ENCODE peak calls at places on chromosomes 3 and 15, in nine cellular contexts. X is GM06990, K is Calu3, Z is right lobe of liver, R is GM13977, N is RWPE2, V is epithelial cell of esophagus, Y is A549, Q is fibroblast of lung. I is an unnamed sample.

GRCh38 chr3:194833511-194833910 is 147.8 kb downstream of the FAM43A start:
- DNase-seq in X (no peak), K (no peak), Z (no peak), R (no peak), N (no peak), V (peak; percentile 42), Y (no peak), Q (no peak), I (no peak)

GRCh38 chr15:90007089-90007487 is 6.0 kb downstream of the ZNF710 start:
- DNase-seq in X (no peak), K (no peak), Z (no peak), R (no peak), N (peak; percentile 13), V (no peak), Y (no peak), Q (no peak), I (no peak)

GRCh38 chr3:149371001-149371722 is 6.3 kb downstream of the TM4SF1 start:
- DNase-seq in X (no peak), K (no peak), Z (no peak), R (no peak), N (no peak), V (peak; percentile 78), Y (no peak), Q (peak; percentile 58), I (no peak)

GRCh38 chr3:31610700-31611275 is 78.1 kb downstream of the STT3B start:
- DNase-seq in X (no peak), K (peak; percentile 17), Z (no peak), R (no peak), N (no peak), V (peak; percentile 56), Y (peak; percentile 19), Q (peak; percentile 37), I (no peak)

GRCh38 chr3:66423791-66424190 is 77.0 kb downstream of the LRIG1 start:
- DNase-seq in X (no peak), K (no peak), Z (no peak), R (no peak), N (no peak), V (no peak), Y (no peak), Q (peak; percentile 87), I (no peak)

GRCh38 chr3:63051920-63052319 is 176.7 kb upstream of the CADPS start:
- DNase-seq in X (no peak), K (peak; percentile 56), Z (no peak), R (no peak), N (no peak), V (no peak), Y (no peak), Q (peak; percentile 97), I (no peak)

GRCh38 chr3:141538568-141538967 is 51.7 kb downstream of the RASA2 start:
- DNase-seq in X (no peak), K (no peak), Z (no peak), R (no peak), N (no peak), V (peak; percentile 26), Y (no peak), Q (peak; percentile 33), I (no peak)

GRCh38 chr3:183265713-183266417 is 12.8 kb downstream of the B3GNT5 start:
- DNase-seq in X (no peak), K (peak; percentile 68), Z (no peak), R (no peak), N (peak; percentile 90), V (peak; percentile 99), Y (peak; percentile 70), Q (peak; percentile 96), I (no peak)

GRCh38 chr3:38031022-38031994 is 1.9 kb upstream of the PLCD1 start:
- DNase-seq in X (no peak), K (peak; percentile 77), Z (no peak), R (no peak), N (peak; percentile 89), V (peak; percentile 96), Y (peak; percentile 78), Q (peak; percentile 38), I (peak; percentile 61)

DNA sequence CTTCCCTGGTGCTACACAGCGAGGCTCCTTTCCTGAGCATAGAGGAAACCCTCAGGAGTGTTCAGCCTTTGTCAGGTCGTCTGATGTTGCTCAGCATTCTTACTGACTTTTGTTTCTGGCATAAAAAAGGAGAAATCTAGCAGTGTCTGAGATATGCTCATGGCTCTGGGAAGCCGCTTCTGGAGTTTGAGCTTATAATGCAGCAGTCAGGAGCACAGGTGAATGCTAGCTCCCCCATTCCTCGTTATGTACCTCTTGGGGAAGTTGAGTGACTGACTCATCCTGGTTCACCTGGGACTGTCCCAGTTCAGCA is 49.2 kb upstream of the MYZAP start:
- DNase-seq in X (no peak), K (no peak), Z (no peak), R (no peak), N (peak; percentile 12), V (peak; percentile 32), Y (no peak), Q (no peak), I (no peak)
- TF ChIP-seq CTCF in X (no peak), K (no peak), Z (no peak), R (no peak), N (peak; percentile 90), V (no peak), Y (peak; percentile 24), Q (no peak), I (no peak)

GRCh38 chr15:64205202-64205601 is 42.4 kb upstream of the PPIB start:
- DNase-seq in X (no peak), K (no peak), Z (no peak), R (no peak), N (no peak), V (no peak), Y (no peak), Q (no peak), I (no peak)

GRCh38 chr15:64211696-64212095 is 48.9 kb upstream of the PPIB start:
- DNase-seq in X (no peak), K (no peak), Z (no peak), R (no peak), N (no peak), V (no peak), Y (no peak), Q (no peak), I (no peak)

GRCh38 chr15:64213646-64214045 is 50.8 kb upstream of the PPIB start:
- DNase-seq in X (no peak), K (no peak), Z (no peak), R (no peak), N (no peak), V (peak; percentile 4), Y (no peak), Q (peak; percentile 5), I (no peak)

DNA sequence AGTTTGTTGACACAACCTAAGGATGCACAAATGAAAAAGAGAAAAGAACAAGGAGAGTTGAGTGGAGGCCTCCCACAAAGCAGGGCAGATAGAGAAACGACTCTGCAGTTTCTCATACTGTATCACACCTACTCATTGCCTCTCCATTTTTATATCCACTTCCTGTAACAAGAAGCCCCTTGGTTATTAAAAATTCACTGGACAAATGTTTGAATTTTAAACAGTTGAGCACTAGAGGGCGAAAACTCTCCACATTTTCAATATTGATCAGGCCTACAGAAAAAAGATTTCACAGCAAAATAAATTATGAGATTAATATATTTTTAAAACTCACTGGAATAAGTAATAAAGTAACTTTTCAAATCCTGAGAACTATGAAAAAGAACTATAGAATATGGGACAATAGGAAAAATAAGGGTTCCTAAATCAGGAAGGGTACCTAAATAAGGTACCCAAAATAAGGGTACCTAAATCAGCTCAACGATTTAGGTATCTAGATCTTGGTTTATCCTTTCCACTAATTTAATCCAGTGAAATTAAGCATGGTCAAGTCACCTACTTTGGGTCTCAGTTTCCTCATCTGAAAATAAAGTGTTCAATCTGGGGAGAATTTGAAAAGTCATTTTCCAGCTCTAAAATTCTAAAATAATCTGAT is 47.0 kb upstream of the PPIB start:
- DNase-seq in X (peak; percentile 13), K (peak; percentile 13), Z (no peak), R (peak; percentile 31), N (no peak), V (peak; percentile 36), Y (peak; percentile 33), Q (peak; percentile 42), I (no peak)
- TF ChIP-seq CTCF in X (peak; percentile 49), K (no peak), Z (peak; percentile 49), R (peak; percentile 41), N (peak; percentile 95), V (peak; percentile 28), Y (peak; percentile 92), Q (peak; percentile 35), I (no peak)

DNA sequence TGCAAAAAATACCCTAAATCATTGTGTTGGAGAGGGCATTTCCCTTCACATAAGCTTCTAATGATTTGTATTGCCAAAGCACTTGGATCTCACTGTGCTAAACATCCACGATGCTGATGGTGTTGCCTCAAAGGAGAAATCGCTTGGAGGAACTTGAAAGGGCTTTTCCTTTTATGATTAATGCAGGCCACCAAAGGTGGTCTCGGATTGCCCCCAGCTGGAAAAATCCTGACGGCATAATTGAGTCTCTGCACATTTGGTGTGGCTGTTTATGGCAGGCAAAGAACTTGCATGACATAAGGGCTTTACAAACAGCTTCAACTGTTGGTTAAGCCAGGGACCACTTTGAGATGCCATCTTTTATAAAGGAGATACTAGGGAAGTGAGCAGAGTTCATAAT is 664.0 kb upstream of the ADAMTS9 start:
- DNase-seq in X (no peak), K (no peak), Z (no peak), R (no peak), N (no peak), V (no peak), Y (no peak), Q (no peak), I (no peak)
- TF ChIP-seq CTCF in X (no peak), K (no peak), Z (no peak), R (no peak), N (no peak), V (no peak), Y (no peak), Q (no peak), I (no peak)

DNA sequence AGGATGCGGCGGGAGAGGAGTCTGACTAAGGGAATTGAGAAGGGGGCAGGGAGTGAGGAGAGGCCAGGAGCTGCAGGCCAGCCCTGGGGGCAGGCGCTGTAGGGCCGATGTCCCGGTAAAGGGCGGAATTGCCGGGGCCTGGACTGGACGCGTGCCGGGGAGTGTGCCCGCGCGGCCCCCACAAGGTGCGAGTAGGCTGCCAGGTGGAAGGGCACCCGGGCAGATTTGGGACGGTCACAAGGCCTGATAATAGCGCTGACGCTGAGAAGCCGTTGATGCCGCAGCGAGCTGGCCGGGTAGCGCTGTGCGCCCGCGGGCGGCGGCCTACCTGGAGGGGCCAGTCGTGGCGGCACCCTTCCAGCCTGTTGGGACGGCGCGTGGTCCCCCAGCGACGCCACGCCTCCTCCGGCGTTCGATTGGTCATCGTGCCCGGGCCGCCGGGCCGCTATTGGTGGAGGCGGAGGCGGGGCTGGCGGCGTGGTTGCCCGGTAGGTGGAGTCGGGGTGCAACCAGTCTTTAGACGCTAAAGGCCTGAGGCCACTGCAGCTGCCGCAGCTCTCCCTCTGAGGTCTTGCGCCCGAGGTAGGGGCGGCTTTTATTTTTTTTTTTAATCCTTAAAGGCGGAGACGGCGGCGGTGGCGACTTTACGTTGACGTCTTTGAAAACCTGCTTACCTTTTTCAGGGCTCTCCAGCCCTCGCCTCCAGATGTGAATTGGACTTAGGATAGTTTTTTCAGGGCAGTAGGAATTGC is 919 bp downstream of the SLC25A38 start:
- DNase-seq in X (peak; percentile 98), K (peak; percentile 97), Z (peak; percentile 98), R (peak; percentile 97), N (peak; percentile 94), V (peak; percentile 96), Y (peak; percentile 98), Q (peak; percentile 92), I (peak; percentile 98)
- TF ChIP-seq CTCF in X (no peak), K (no peak), Z (peak; percentile 26), R (no peak), N (no peak), V (no peak), Y (no peak), Q (no peak), I (peak; percentile 14)

GRCh38 chr3:139288266-139288821 is 55.5 kb upstream of the MRPS22 start:
- DNase-seq in X (no peak), K (no peak), Z (peak; percentile 23), R (no peak), N (no peak), V (no peak), Y (no peak), Q (no peak), I (peak; percentile 65)
- TF ChIP-seq CTCF in X (no peak), K (no peak), Z (no peak), R (no peak), N (no peak), V (no peak), Y (no peak), Q (no peak), I (no peak)